ENCODE peak calls at places on chromosomes 3 and 15, in seven cellular contexts. One of them, this sample, is unnamed. For H3K9me3 and H3K4me1, the result is how much of the 10 kb centered on the place peaks cover.

GRCh38 chr3:45538641-45538986 is 55.9 kb upstream of the LIMD1 start:
- DNase-seq in IMR-90: no peak
- DNase-seq in tibial artery: no peak
- DNase-seq in Peyer's patch: no peak
- DNase-seq in pancreas: no peak
- DNase-seq in A549: no peak
- DNase-seq in GM23248: no peak
- DNase-seq in this sample: no peak

GRCh38 chr3:195806211-195806915 is 5.4 kb downstream of the MUC4 start:
- DNase-seq in A549: no peak
- DNase-seq in GM23248: no peak
- DNase-seq in Peyer's patch: no peak
- DNase-seq in tibial artery: no peak
- DNase-seq in pancreas: no peak
- DNase-seq in IMR-90: no peak
- DNase-seq in this sample: no peak

GRCh38 chr3:100953103-100953502 is 40.1 kb downstream of the ABI3BP start:
- DNase-seq in IMR-90: no peak
- DNase-seq in pancreas: no peak
- DNase-seq in tibial artery: no peak
- DNase-seq in A549: no peak
- DNase-seq in GM23248: no peak
- DNase-seq in Peyer's patch: no peak
- DNase-seq in this sample: no peak

GRCh38 chr15:66066005-66066404 is 187.5 kb downstream of the MEGF11 start:
- DNase-seq in IMR-90: no peak
- DNase-seq in A549: no peak
- DNase-seq in tibial artery: no peak
- DNase-seq in GM23248: no peak
- DNase-seq in Peyer's patch: no peak
- DNase-seq in pancreas: no peak
- DNase-seq in this sample: no peak

GRCh38 chr3:112579232-112579631 is 17.4 kb downstream of the SLC35A5 start:
- DNase-seq in Peyer's patch: no peak
- DNase-seq in IMR-90: no peak
- DNase-seq in GM23248: no peak
- DNase-seq in tibial artery: no peak
- DNase-seq in A549: no peak
- DNase-seq in pancreas: no peak
- DNase-seq in this sample: no peak

GRCh38 chr15:38991126-38991525 is 426.5 kb upstream of the RASGRP1 start:
- DNase-seq in tibial artery: peak
- DNase-seq in Peyer's patch: no peak
- DNase-seq in GM23248: peak
- DNase-seq in IMR-90: peak
- DNase-seq in pancreas: no peak
- DNase-seq in A549: peak
- DNase-seq in this sample: no peak

GRCh38 chr3:171953300-171954022 is 85.9 kb upstream of the FNDC3B start:
- DNase-seq in IMR-90: no peak
- DNase-seq in pancreas: no peak
- DNase-seq in GM23248: peak
- DNase-seq in tibial artery: no peak
- DNase-seq in A549: no peak
- DNase-seq in Peyer's patch: no peak
- DNase-seq in this sample: no peak

GRCh38 chr3:8444883-8445282 is 56.7 kb upstream of the LMCD1 start:
- DNase-seq in pancreas: no peak
- DNase-seq in Peyer's patch: no peak
- DNase-seq in A549: no peak
- DNase-seq in GM23248: peak
- DNase-seq in IMR-90: no peak
- DNase-seq in tibial artery: no peak
- DNase-seq in this sample: no peak

GRCh38 chr3:66047321-66048050 is 8.8 kb upstream of the MAGI1 start:
- DNase-seq in pancreas: no peak
- DNase-seq in Peyer's patch: no peak
- DNase-seq in GM23248: peak
- DNase-seq in IMR-90: peak
- DNase-seq in A549: no peak
- DNase-seq in tibial artery: peak
- DNase-seq in this sample: no peak

GRCh38 chr3:9388562-9389272 is 8.7 kb upstream of the SETD5 start:
- DNase-seq in tibial artery: no peak
- DNase-seq in pancreas: no peak
- DNase-seq in A549: no peak
- DNase-seq in Peyer's patch: no peak
- DNase-seq in IMR-90: no peak
- DNase-seq in GM23248: no peak
- DNase-seq in this sample: no peak

GRCh38 chr3:53949541-53949940 is 57.9 kb upstream of the SELENOK start:
- DNase-seq in A549: no peak
- DNase-seq in pancreas: no peak
- DNase-seq in Peyer's patch: no peak
- DNase-seq in IMR-90: no peak
- DNase-seq in GM23248: no peak
- DNase-seq in tibial artery: no peak
- DNase-seq in this sample: no peak

GRCh38 chr15:86165263-86166204 is 85.9 kb downstream of the AGBL1 start:
- DNase-seq in GM23248: no peak
- DNase-seq in Peyer's patch: no peak
- DNase-seq in A549: no peak
- DNase-seq in tibial artery: no peak
- DNase-seq in pancreas: no peak
- DNase-seq in IMR-90: no peak
- DNase-seq in this sample: no peak

GRCh38 chr3:39668420-39668819 is 141.0 kb upstream of the MYRIP start:
- DNase-seq in IMR-90: peak
- DNase-seq in Peyer's patch: no peak
- DNase-seq in GM23248: peak
- DNase-seq in pancreas: peak
- DNase-seq in A549: peak
- DNase-seq in tibial artery: no peak
- DNase-seq in this sample: no peak

GRCh38 chr3:54970895-54971294 is 43.0 kb upstream of the LRTM1 start:
- DNase-seq in Peyer's patch: no peak
- DNase-seq in GM23248: peak
- DNase-seq in A549: no peak
- DNase-seq in tibial artery: no peak
- DNase-seq in IMR-90: peak
- DNase-seq in pancreas: no peak
- DNase-seq in this sample: no peak

GRCh38 chr15:64854041-64854440 is 12.3 kb downstream of the PLEKHO2 start:
- DNase-seq in Peyer's patch: no peak
- DNase-seq in tibial artery: no peak
- DNase-seq in IMR-90: no peak
- DNase-seq in GM23248: no peak
- DNase-seq in A549: no peak
- DNase-seq in pancreas: no peak
- DNase-seq in this sample: no peak

GRCh38 chr3:13824521-13825316 is 55.2 kb downstream of the WNT7A start:
- DNase-seq in pancreas: no peak
- DNase-seq in Peyer's patch: no peak
- DNase-seq in IMR-90: no peak
- DNase-seq in GM23248: no peak
- DNase-seq in tibial artery: no peak
- DNase-seq in A549: no peak
- DNase-seq in this sample: no peak

GRCh38 chr3:50292924-50293801 is 934 bp upstream of the IFRD2 start:
- DNase-seq in Peyer's patch: peak
- DNase-seq in pancreas: peak
- DNase-seq in tibial artery: no peak
- DNase-seq in GM23248: peak
- DNase-seq in IMR-90: no peak
- DNase-seq in A549: no peak
- DNase-seq in this sample: no peak

DNA sequence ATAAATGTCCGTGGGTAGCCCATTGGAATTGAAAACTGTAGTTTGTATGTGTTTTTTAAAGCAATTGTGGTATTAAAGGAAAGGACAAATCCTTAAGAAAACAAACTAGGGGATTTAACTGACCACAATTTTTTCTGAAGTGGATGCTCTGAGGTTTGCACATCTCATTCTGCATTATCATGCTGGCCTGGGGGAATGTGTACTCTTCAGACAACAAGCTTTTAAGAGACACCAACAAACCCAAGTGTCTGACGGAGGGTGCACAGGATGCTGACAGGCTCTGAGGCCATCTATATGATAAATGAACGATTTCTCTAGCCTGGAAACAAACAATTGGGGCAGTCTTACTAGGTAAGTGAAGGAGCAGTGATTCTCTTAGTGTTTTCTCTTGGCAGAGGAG is 9.1 kb downstream of the LINS1 start:
- DNase-seq in GM23248: no peak
- DNase-seq in Peyer's patch: no peak
- DNase-seq in IMR-90: peak
- DNase-seq in A549: no peak
- DNase-seq in tibial artery: no peak
- DNase-seq in pancreas: no peak
- DNase-seq in this sample: no peak
- H3K9me3 ChIP-seq in GM23248: under half
- H3K9me3 ChIP-seq in Peyer's patch: under half
- H3K9me3 ChIP-seq in IMR-90: under half
- H3K9me3 ChIP-seq in A549: under half
- H3K9me3 ChIP-seq in tibial artery: under half
- H3K9me3 ChIP-seq in pancreas: under half
- H3K9me3 ChIP-seq in this sample: under half

GRCh38 chr3:52830535-52831258 is at the start of gene ITIH4:
- DNase-seq in A549: no peak
- DNase-seq in tibial artery: no peak
- DNase-seq in Peyer's patch: no peak
- DNase-seq in IMR-90: no peak
- DNase-seq in pancreas: peak
- DNase-seq in GM23248: no peak
- DNase-seq in this sample: no peak

GRCh38 chr3:52829906-52830463 is 487 bp downstream of the ITIH4 start:
- DNase-seq in Peyer's patch: no peak
- DNase-seq in tibial artery: no peak
- DNase-seq in A549: no peak
- DNase-seq in IMR-90: no peak
- DNase-seq in GM23248: no peak
- DNase-seq in pancreas: no peak
- DNase-seq in this sample: no peak

GRCh38 chr3:52833202-52833601 is 1.6 kb downstream of the MUSTN1 start:
- DNase-seq in tibial artery: no peak
- DNase-seq in IMR-90: no peak
- DNase-seq in pancreas: no peak
- DNase-seq in A549: no peak
- DNase-seq in Peyer's patch: no peak
- DNase-seq in GM23248: no peak
- DNase-seq in this sample: no peak

GRCh38 chr3:52829482-52829881 is 990 bp downstream of the ITIH4 start:
- DNase-seq in pancreas: no peak
- DNase-seq in tibial artery: no peak
- DNase-seq in A549: no peak
- DNase-seq in Peyer's patch: no peak
- DNase-seq in GM23248: no peak
- DNase-seq in IMR-90: no peak
- DNase-seq in this sample: no peak

DNA sequence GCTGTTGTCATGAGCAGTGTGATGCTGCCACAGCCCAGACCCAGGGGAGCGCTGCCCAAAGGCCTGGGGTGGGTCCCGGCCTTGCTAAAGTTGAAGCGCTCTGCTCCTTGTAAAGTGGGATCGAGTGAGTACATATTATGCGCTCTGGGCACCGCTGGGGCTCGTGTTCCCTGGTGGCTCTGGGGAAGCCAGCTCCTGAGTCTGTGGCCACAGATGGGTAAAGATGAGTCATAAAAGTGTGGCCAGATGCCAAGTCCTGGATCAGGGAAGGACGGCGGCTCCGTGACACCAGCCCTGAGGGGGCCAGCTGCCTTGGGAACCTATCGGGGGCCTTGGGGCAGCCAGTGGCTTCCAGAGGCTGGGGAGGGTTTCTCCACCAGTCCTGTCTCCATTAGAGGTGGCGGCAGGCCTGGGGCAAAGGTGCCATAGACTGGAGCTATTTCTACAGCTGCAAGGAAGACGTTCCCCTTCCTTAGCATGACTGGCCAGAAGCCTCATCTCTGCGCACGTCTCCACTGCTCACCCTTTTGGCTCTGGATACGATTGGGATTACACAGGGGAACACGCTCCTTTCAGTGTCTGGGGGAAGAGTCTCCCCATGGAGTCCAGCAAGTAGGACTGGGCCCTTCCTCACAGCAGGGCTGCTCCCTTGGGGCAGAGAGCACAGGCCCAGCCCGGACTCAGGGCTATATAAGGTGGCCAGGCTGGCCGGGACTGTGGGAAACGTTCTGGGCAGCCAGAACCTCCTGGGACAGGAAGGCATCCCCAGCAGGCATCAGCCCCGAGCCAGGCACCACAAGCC is 1.2 kb upstream of the ITIH4 start:
- DNase-seq in Peyer's patch: no peak
- DNase-seq in A549: peak
- DNase-seq in GM23248: peak
- DNase-seq in IMR-90: peak
- DNase-seq in tibial artery: peak
- DNase-seq in pancreas: peak
- DNase-seq in this sample: peak
- H3K4me1 ChIP-seq in Peyer's patch: under half
- H3K4me1 ChIP-seq in A549: under half
- H3K4me1 ChIP-seq in GM23248: under half
- H3K4me1 ChIP-seq in IMR-90: under half
- H3K4me1 ChIP-seq in tibial artery: half or more
- H3K4me1 ChIP-seq in pancreas: under half
- H3K4me1 ChIP-seq in this sample: under half

DNA sequence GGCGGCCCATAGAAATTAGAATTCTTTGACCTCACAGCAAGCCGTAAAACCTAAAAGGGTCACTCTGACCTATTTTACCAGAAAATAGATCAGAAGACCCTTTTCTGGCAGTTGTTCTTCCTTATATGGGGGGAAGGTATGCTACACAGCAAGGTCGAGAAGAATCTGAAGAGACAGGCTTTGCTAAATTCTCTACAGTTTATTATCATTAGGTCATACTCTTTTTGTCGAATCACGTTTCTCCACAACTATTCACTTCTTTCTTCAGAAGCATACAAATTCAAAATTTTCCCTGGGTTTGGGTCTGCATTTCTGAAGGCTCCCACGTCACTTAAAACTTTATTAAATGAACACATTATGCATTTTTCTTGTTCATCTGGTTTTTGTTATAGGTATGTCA is 229.5 kb upstream of the GRM7 start:
- DNase-seq in Peyer's patch: no peak
- DNase-seq in pancreas: no peak
- DNase-seq in tibial artery: no peak
- DNase-seq in IMR-90: no peak
- DNase-seq in GM23248: no peak
- DNase-seq in A549: no peak
- DNase-seq in this sample: no peak
- H3K9me3 ChIP-seq in Peyer's patch: under half
- H3K9me3 ChIP-seq in pancreas: under half
- H3K9me3 ChIP-seq in tibial artery: under half
- H3K9me3 ChIP-seq in IMR-90: under half
- H3K9me3 ChIP-seq in GM23248: under half
- H3K9me3 ChIP-seq in A549: under half
- H3K9me3 ChIP-seq in this sample: under half

DNA sequence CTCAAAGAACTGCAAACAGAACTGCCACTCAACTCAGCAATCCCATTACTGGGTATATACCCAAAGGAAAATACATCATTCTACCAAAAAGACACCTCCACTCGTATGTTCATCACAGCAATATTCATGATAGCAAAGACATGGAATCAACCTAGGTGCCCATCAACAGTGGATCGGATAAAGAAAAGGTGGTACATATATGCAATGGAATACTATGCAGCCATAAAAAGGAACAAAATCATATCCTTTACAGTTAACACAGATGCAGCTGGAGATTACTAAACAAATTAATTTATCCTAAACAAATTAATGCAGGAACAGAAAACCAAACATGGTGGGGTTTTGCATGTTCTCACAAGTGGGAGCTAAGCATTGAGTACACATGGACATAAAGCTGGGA is 27.3 kb downstream of the MGLL start:
- DNase-seq in A549: no peak
- DNase-seq in pancreas: no peak
- DNase-seq in tibial artery: no peak
- DNase-seq in IMR-90: no peak
- DNase-seq in GM23248: no peak
- DNase-seq in Peyer's patch: no peak
- DNase-seq in this sample: no peak
- H3K4me1 ChIP-seq in A549: half or more
- H3K4me1 ChIP-seq in pancreas: under half
- H3K4me1 ChIP-seq in tibial artery: half or more
- H3K4me1 ChIP-seq in IMR-90: under half
- H3K4me1 ChIP-seq in GM23248: under half
- H3K4me1 ChIP-seq in Peyer's patch: under half
- H3K4me1 ChIP-seq in this sample: under half